ENCODE peak calls at places on chromosomes 16 and 17, in four cellular contexts. F is stimulated activated CD4-positive, alpha-beta T cell treated with anti-CD3 and anti-CD28 coated beads, Interleukin-15, amount 100 ng/mL, for 24 hours; E is NT2/D1; G is cardiac fibroblast. Q is an unnamed sample.

GRCh38 chr16:72989203-72989991 is 58.5 kb downstream of the ZFHX3 start:
- DNase-seq in G (peak), E (no peak), F (no peak), Q (no peak)

GRCh38 chr16:67034478-67034877 is 5.5 kb downstream of the CBFB start:
- DNase-seq in F (no peak), G (peak), E (no peak), Q (no peak)

GRCh38 chr16:78154729-78155461 is 55.4 kb downstream of the WWOX start:
- DNase-seq in G (no peak), F (no peak), E (no peak), Q (no peak)

GRCh38 chr17:16001498-16001897 is 1.9 kb downstream of the TTC19 start:
- DNase-seq in E (no peak), G (peak), F (no peak), Q (no peak)

GRCh38 chr17:80198144-80198661 is 21.9 kb downstream of the SGSH start:
- DNase-seq in F (no peak), E (no peak), G (peak), Q (no peak)

GRCh38 chr17:47213540-47213939 is 4.4 kb downstream of the MYL4 start:
- DNase-seq in F (no peak), G (no peak), E (no peak), Q (no peak)

GRCh38 chr16:25707982-25708583 is 16.3 kb downstream of the HS3ST4 start:
- DNase-seq in G (peak), F (peak), E (no peak), Q (peak)

GRCh38 chr17:44004077-44004760 is at the start of gene NAGS:
- DNase-seq in F (no peak), E (no peak), G (no peak), Q (no peak)

GRCh38 chr16:51053805-51054204 is 97.3 kb downstream of the SALL1 start:
- DNase-seq in G (no peak), F (no peak), E (no peak), Q (no peak)

GRCh38 chr16:57479422-57480126 is 6.7 kb downstream of the DOK4 start:
- DNase-seq in F (no peak), E (peak), G (peak), Q (no peak)

GRCh38 chr17:82424001-82424862 is 5.8 kb upstream of the OGFOD3 start:
- DNase-seq in F (peak), G (peak), E (peak), Q (peak)

GRCh38 chr16:85401917-85402766 is 211.0 kb upstream of the GSE1 start:
- DNase-seq in G (no peak), E (no peak), F (peak), Q (peak)

GRCh38 chr16:15811778-15812750 is 44.8 kb downstream of the MYH11 start:
- DNase-seq in F (no peak), G (peak), E (no peak), Q (no peak)

GRCh38 chr17:75078097-75079022 is 9.4 kb upstream of the SLC16A5 start:
- DNase-seq in G (peak), E (no peak), F (peak), Q (no peak)

GRCh38 chr17:33242725-33243124 is 50.4 kb downstream of the ASIC2 start:
- DNase-seq in G (no peak), F (no peak), E (no peak), Q (no peak)

GRCh38 chr16:700684-701584 is 4.7 kb downstream of the FBXL16 start:
- DNase-seq in E (no peak), F (no peak), G (no peak), Q (no peak)

GRCh38 chr17:43591750-43592562 is 45.8 kb upstream of the ETV4 start:
- DNase-seq in E (no peak), F (no peak), G (peak), Q (no peak)

GRCh38 chr17:15744885-15745284 is 12.8 kb downstream of the TBC1D26 start:
- DNase-seq in G (no peak), E (no peak), F (no peak), Q (no peak)

Q was measured in activated naive CD4-positive, alpha-beta T cell treated with anti-CD3 and anti-CD28 coated beads for 36 hours.